ENCODE peak calls at places on chromosomes 12 and 14, in seven cellular contexts. P is iris pigment epithelial cell; H is activated CD4-positive, alpha-beta T cell treated with anti-CD3 and anti-CD28 coated beads for 24 hours; C is retina; I is substantia nigra; G is iPS-NIHi11; O is neural crest cell. V is an unnamed sample.

GRCh38 chr12:12902036-12902435 is 10.7 kb downstream of the GPRC5A start:
- DNase-seq in P (peak), H (no peak), C (no peak), I (no peak), G (no peak), O (no peak), V (no peak)

GRCh38 chr12:73798523-73798922 is 739.1 kb upstream of the ATXN7L3B start:
- DNase-seq in P (peak), H (no peak), C (no peak), I (no peak), G (no peak), O (no peak), V (no peak)

GRCh38 chr14:93095742-93096510 is 19.8 kb downstream of the ITPK1 start:
- DNase-seq in P (no peak), H (no peak), C (no peak), I (no peak), G (no peak), O (no peak), V (no peak)

GRCh38 chr12:98771811-98772752 is 127.0 kb downstream of the APAF1 start:
- DNase-seq in P (no peak), H (no peak), C (no peak), I (no peak), G (no peak), O (no peak), V (no peak)

GRCh38 chr12:40342010-40342409 is 117.2 kb downstream of the LRRK2 start:
- DNase-seq in P (no peak), H (no peak), C (peak), I (no peak), G (no peak), O (no peak), V (no peak)

GRCh38 chr12:84974177-84974815 is 61.7 kb upstream of the SLC6A15 start:
- DNase-seq in P (no peak), H (no peak), C (peak), I (no peak), G (no peak), O (no peak), V (no peak)

GRCh38 chr12:27048822-27049752 is 26.7 kb downstream of the MED21 start:
- DNase-seq in P (peak), H (no peak), C (no peak), I (no peak), G (peak), O (no peak), V (no peak)

GRCh38 chr12:71694099-71694820 is 8.4 kb downstream of the TMEM19 start:
- DNase-seq in P (no peak), H (no peak), C (no peak), I (no peak), G (no peak), O (no peak), V (peak)

GRCh38 chr12:14326699-14327098 is 38.8 kb upstream of the ATF7IP start:
- DNase-seq in P (peak), H (no peak), C (no peak), I (no peak), G (no peak), O (no peak), V (no peak)

GRCh38 chr12:127381681-127382080 is 885.3 kb upstream of the TMEM132C start:
- DNase-seq in P (peak), H (no peak), C (peak), I (no peak), G (no peak), O (no peak), V (no peak)

GRCh38 chr12:51873251-51873994 is 14.5 kb upstream of the ANKRD33 start:
- DNase-seq in P (no peak), H (no peak), C (no peak), I (no peak), G (no peak), O (no peak), V (peak)

GRCh38 chr12:57011438-57012424 is 4.6 kb downstream of the TAC3 start:
- DNase-seq in P (no peak), H (no peak), C (no peak), I (no peak), G (no peak), O (no peak), V (no peak)

GRCh38 chr14:51304956-51305355 is 64.9 kb downstream of the TMX1 start:
- DNase-seq in P (peak), H (no peak), C (no peak), I (no peak), G (no peak), O (no peak), V (no peak)

GRCh38 chr12:30862486-30862885 is 64.1 kb upstream of the TSPAN11 start:
- DNase-seq in P (peak), H (no peak), C (no peak), I (no peak), G (no peak), O (no peak), V (no peak)

GRCh38 chr14:35164849-35165248 is 42.5 kb downstream of the PRORP start:
- DNase-seq in P (no peak), H (no peak), C (no peak), I (no peak), G (no peak), O (no peak), V (no peak)

GRCh38 chr12:64813733-64814132 is 10.7 kb upstream of the TBC1D30 start:
- DNase-seq in P (no peak), H (no peak), C (no peak), I (no peak), G (no peak), O (no peak), V (no peak)

GRCh38 chr14:35944847-35945246 is 118.7 kb downstream of the BRMS1L start:
- DNase-seq in P (no peak), H (no peak), C (no peak), I (no peak), G (peak), O (no peak), V (peak)

GRCh38 chr14:84090837-84091236 is 1439.1 kb upstream of the FLRT2 start:
- DNase-seq in P (no peak), H (no peak), C (no peak), I (no peak), G (no peak), O (no peak), V (no peak)

GRCh38 chr14:89578048-89578619 is 161.1 kb upstream of the FOXN3 start:
- DNase-seq in P (peak), H (no peak), C (no peak), I (no peak), G (no peak), O (no peak), V (no peak)

GRCh38 chr12:15601210-15601800 is 187.9 kb downstream of the EPS8 start:
- DNase-seq in P (peak), H (no peak), C (no peak), I (no peak), G (no peak), O (no peak), V (no peak)

GRCh38 chr14:65185859-65186258 is 83.5 kb upstream of the MAX start:
- DNase-seq in P (no peak), H (no peak), C (no peak), I (no peak), G (no peak), O (no peak), V (no peak)

GRCh38 chr12:114952573-114953196 is 268.7 kb upstream of the TBX3 start:
- DNase-seq in P (peak), H (no peak), C (no peak), I (no peak), G (no peak), O (no peak), V (no peak)